ENCODE peak calls at places on chromosomes 7 and 10, in seven cellular contexts. One of them, this sample, is unnamed.

GRCh38 chr10:93445097-93445960 is 36.8 kb downstream of the MYOF start:
- DNase-seq in IMR-90: peak; percentile 98
- DNase-seq in trophoblast cell: peak; percentile 99
- DNase-seq in mesenchymal stem cell: peak; percentile 99
- DNase-seq in H9: peak; percentile 99
- DNase-seq in mesendoderm: peak; percentile 100
- DNase-seq in neuronal stem cell: peak; percentile 91
- DNase-seq in this sample: peak; percentile 84

GRCh38 chr10:78207776-78208175 is 174.1 kb downstream of the RPS24 start:
- DNase-seq in IMR-90: no peak
- DNase-seq in trophoblast cell: no peak
- DNase-seq in mesenchymal stem cell: no peak
- DNase-seq in H9: no peak
- DNase-seq in mesendoderm: no peak
- DNase-seq in neuronal stem cell: no peak
- DNase-seq in this sample: no peak

GRCh38 chr10:22911889-22912762 is 15.7 kb upstream of the ARMC3 start:
- DNase-seq in IMR-90: no peak
- DNase-seq in trophoblast cell: no peak
- DNase-seq in mesenchymal stem cell: peak; percentile 34
- DNase-seq in H9: no peak
- DNase-seq in mesendoderm: no peak
- DNase-seq in neuronal stem cell: no peak
- DNase-seq in this sample: no peak

GRCh38 chr10:110023785-110024184 is 16.0 kb downstream of the ADD3 start:
- DNase-seq in IMR-90: no peak
- DNase-seq in trophoblast cell: no peak
- DNase-seq in mesenchymal stem cell: no peak
- DNase-seq in H9: no peak
- DNase-seq in mesendoderm: no peak
- DNase-seq in neuronal stem cell: no peak
- DNase-seq in this sample: no peak

GRCh38 chr7:131555565-131556054 is 818 bp downstream of the PODXL start:
- DNase-seq in IMR-90: no peak
- DNase-seq in trophoblast cell: no peak
- DNase-seq in mesenchymal stem cell: no peak
- DNase-seq in H9: no peak
- DNase-seq in mesendoderm: no peak
- DNase-seq in neuronal stem cell: no peak
- DNase-seq in this sample: no peak

GRCh38 chr7:130385600-130386066 is 5.3 kb downstream of the CPA1 start:
- DNase-seq in IMR-90: no peak
- DNase-seq in trophoblast cell: no peak
- DNase-seq in mesenchymal stem cell: no peak
- DNase-seq in H9: no peak
- DNase-seq in mesendoderm: no peak
- DNase-seq in neuronal stem cell: no peak
- DNase-seq in this sample: peak; percentile 16

GRCh38 chr7:37035631-37036030 is 311.3 kb upstream of the AOAH start:
- DNase-seq in IMR-90: no peak
- DNase-seq in trophoblast cell: no peak
- DNase-seq in mesenchymal stem cell: no peak
- DNase-seq in H9: no peak
- DNase-seq in mesendoderm: no peak
- DNase-seq in neuronal stem cell: no peak
- DNase-seq in this sample: no peak

GRCh38 chr7:40221836-40222235 is 87.0 kb downstream of the SUGCT start:
- DNase-seq in IMR-90: peak; percentile 92
- DNase-seq in trophoblast cell: peak; percentile 75
- DNase-seq in mesenchymal stem cell: peak; percentile 95
- DNase-seq in H9: no peak
- DNase-seq in mesendoderm: no peak
- DNase-seq in neuronal stem cell: no peak
- DNase-seq in this sample: no peak

GRCh38 chr10:5658871-5659618 is 7.3 kb downstream of the ASB13 start:
- DNase-seq in IMR-90: no peak
- DNase-seq in trophoblast cell: no peak
- DNase-seq in mesenchymal stem cell: no peak
- DNase-seq in H9: peak; percentile 65
- DNase-seq in mesendoderm: peak; percentile 36
- DNase-seq in neuronal stem cell: peak; percentile 33
- DNase-seq in this sample: no peak

GRCh38 chr7:105003875-105004510 is 10.0 kb upstream of the KMT2E start:
- DNase-seq in IMR-90: no peak
- DNase-seq in trophoblast cell: no peak
- DNase-seq in mesenchymal stem cell: no peak
- DNase-seq in H9: no peak
- DNase-seq in mesendoderm: no peak
- DNase-seq in neuronal stem cell: no peak
- DNase-seq in this sample: no peak

GRCh38 chr7:27154901-27155815 is 1.3 kb downstream of the HOXA7 start:
- DNase-seq in IMR-90: no peak
- DNase-seq in trophoblast cell: no peak
- DNase-seq in mesenchymal stem cell: no peak
- DNase-seq in H9: no peak
- DNase-seq in mesendoderm: no peak
- DNase-seq in neuronal stem cell: no peak
- DNase-seq in this sample: peak; percentile 53

GRCh38 chr10:78752708-78753107 is 316.1 kb upstream of the ZMIZ1 start:
- DNase-seq in IMR-90: peak; percentile 10
- DNase-seq in trophoblast cell: no peak
- DNase-seq in mesenchymal stem cell: peak; percentile 50
- DNase-seq in H9: no peak
- DNase-seq in mesendoderm: peak; percentile 87
- DNase-seq in neuronal stem cell: no peak
- DNase-seq in this sample: no peak

GRCh38 chr10:43173120-43173519 is 34.9 kb downstream of the CSGALNACT2 start:
- DNase-seq in IMR-90: no peak
- DNase-seq in trophoblast cell: no peak
- DNase-seq in mesenchymal stem cell: no peak
- DNase-seq in H9: no peak
- DNase-seq in mesendoderm: peak; percentile 59
- DNase-seq in neuronal stem cell: no peak
- DNase-seq in this sample: no peak

GRCh38 chr7:46990761-46991160 is 591.1 kb downstream of the TNS3 start:
- DNase-seq in IMR-90: peak; percentile 55
- DNase-seq in trophoblast cell: no peak
- DNase-seq in mesenchymal stem cell: peak; percentile 41
- DNase-seq in H9: no peak
- DNase-seq in mesendoderm: no peak
- DNase-seq in neuronal stem cell: no peak
- DNase-seq in this sample: no peak

GRCh38 chr7:66840316-66840715 is 80.7 kb upstream of the TMEM248 start:
- DNase-seq in IMR-90: no peak
- DNase-seq in trophoblast cell: no peak
- DNase-seq in mesenchymal stem cell: no peak
- DNase-seq in H9: no peak
- DNase-seq in mesendoderm: no peak
- DNase-seq in neuronal stem cell: no peak
- DNase-seq in this sample: no peak

GRCh38 chr7:105399043-105399725 is 10.5 kb upstream of the SRPK2 start:
- DNase-seq in IMR-90: peak; percentile 52
- DNase-seq in trophoblast cell: no peak
- DNase-seq in mesenchymal stem cell: peak; percentile 35
- DNase-seq in H9: no peak
- DNase-seq in mesendoderm: no peak
- DNase-seq in neuronal stem cell: no peak
- DNase-seq in this sample: no peak

GRCh38 chr7:121547341-121548092 is 151.4 kb upstream of the FAM3C start:
- DNase-seq in IMR-90: peak; percentile 78
- DNase-seq in trophoblast cell: peak; percentile 81
- DNase-seq in mesenchymal stem cell: peak; percentile 72
- DNase-seq in H9: no peak
- DNase-seq in mesendoderm: peak; percentile 57
- DNase-seq in neuronal stem cell: peak; percentile 37
- DNase-seq in this sample: no peak

GRCh38 chr7:66013938-66014337 is 31.9 kb upstream of the GUSB start:
- DNase-seq in IMR-90: peak; percentile 62
- DNase-seq in trophoblast cell: peak; percentile 43
- DNase-seq in mesenchymal stem cell: peak; percentile 72
- DNase-seq in H9: peak; percentile 55
- DNase-seq in mesendoderm: peak; percentile 86
- DNase-seq in neuronal stem cell: peak; percentile 8
- DNase-seq in this sample: peak; percentile 56

GRCh38 chr7:32476816-32477648 is 13.1 kb downstream of the LSM5 start:
- DNase-seq in IMR-90: no peak
- DNase-seq in trophoblast cell: peak; percentile 10
- DNase-seq in mesenchymal stem cell: no peak
- DNase-seq in H9: no peak
- DNase-seq in mesendoderm: peak; percentile 59
- DNase-seq in neuronal stem cell: no peak
- DNase-seq in this sample: no peak

GRCh38 chr7:106757846-106758245 is 96.9 kb upstream of the CCDC71L start:
- DNase-seq in IMR-90: peak; percentile 64
- DNase-seq in trophoblast cell: no peak
- DNase-seq in mesenchymal stem cell: no peak
- DNase-seq in H9: no peak
- DNase-seq in mesendoderm: no peak
- DNase-seq in neuronal stem cell: no peak
- DNase-seq in this sample: no peak

GRCh38 chr7:131076711-131077170 is 250.9 kb upstream of the MKLN1 start:
- DNase-seq in IMR-90: peak; percentile 70
- DNase-seq in trophoblast cell: no peak
- DNase-seq in mesenchymal stem cell: no peak
- DNase-seq in H9: no peak
- DNase-seq in mesendoderm: no peak
- DNase-seq in neuronal stem cell: no peak
- DNase-seq in this sample: no peak

GRCh38 chr10:74306227-74306982 is 155.4 kb downstream of the ADK start:
- DNase-seq in IMR-90: no peak
- DNase-seq in trophoblast cell: no peak
- DNase-seq in mesenchymal stem cell: no peak
- DNase-seq in H9: no peak
- DNase-seq in mesendoderm: no peak
- DNase-seq in neuronal stem cell: no peak
- DNase-seq in this sample: no peak

GRCh38 chr10:98536551-98536950 is 89.8 kb upstream of the HPS1 start:
- DNase-seq in IMR-90: peak; percentile 3
- DNase-seq in trophoblast cell: peak; percentile 8
- DNase-seq in mesenchymal stem cell: peak; percentile 71
- DNase-seq in H9: no peak
- DNase-seq in mesendoderm: no peak
- DNase-seq in neuronal stem cell: no peak
- DNase-seq in this sample: no peak

GRCh38 chr7:44133295-44133694 is 7.8 kb downstream of the MYL7 start:
- DNase-seq in IMR-90: no peak
- DNase-seq in trophoblast cell: no peak
- DNase-seq in mesenchymal stem cell: no peak
- DNase-seq in H9: no peak
- DNase-seq in mesendoderm: no peak
- DNase-seq in neuronal stem cell: no peak
- DNase-seq in this sample: no peak

GRCh38 chr10:79102056-79102874 is 33.5 kb downstream of the ZMIZ1 start:
- DNase-seq in IMR-90: peak; percentile 66
- DNase-seq in trophoblast cell: no peak
- DNase-seq in mesenchymal stem cell: peak; percentile 84
- DNase-seq in H9: no peak
- DNase-seq in mesendoderm: peak; percentile 53
- DNase-seq in neuronal stem cell: no peak
- DNase-seq in this sample: no peak

GRCh38 chr10:4650572-4650971 is 175.4 kb upstream of the AKR1E2 start:
- DNase-seq in IMR-90: peak; percentile 75
- DNase-seq in trophoblast cell: no peak
- DNase-seq in mesenchymal stem cell: peak; percentile 89
- DNase-seq in H9: no peak
- DNase-seq in mesendoderm: no peak
- DNase-seq in neuronal stem cell: no peak
- DNase-seq in this sample: no peak

GRCh38 chr10:27744478-27745379 is 890 bp downstream of the MKX start:
- DNase-seq in IMR-90: peak; percentile 26
- DNase-seq in trophoblast cell: peak; percentile 44
- DNase-seq in mesenchymal stem cell: peak; percentile 27
- DNase-seq in H9: peak; percentile 44
- DNase-seq in mesendoderm: peak; percentile 63
- DNase-seq in neuronal stem cell: no peak
- DNase-seq in this sample: peak; percentile 52

GRCh38 chr10:87059401-87059800 is 35.2 kb downstream of the GLUD1 start:
- DNase-seq in IMR-90: no peak
- DNase-seq in trophoblast cell: peak; percentile 77
- DNase-seq in mesenchymal stem cell: no peak
- DNase-seq in H9: no peak
- DNase-seq in mesendoderm: no peak
- DNase-seq in neuronal stem cell: no peak
- DNase-seq in this sample: no peak
- H2BK120ac ChIP-seq in IMR-90: no peak overlapping the region
- H2BK120ac ChIP-seq in trophoblast cell: no peak overlapping the region
- H2BK120ac ChIP-seq in mesenchymal stem cell: no peak overlapping the region
- H2BK120ac ChIP-seq in H9: no peak overlapping the region
- H2BK120ac ChIP-seq in mesendoderm: no peak overlapping the region
- H2BK120ac ChIP-seq in neuronal stem cell: no peak overlapping the region
- H2BK120ac ChIP-seq in this sample: no peak overlapping the region

GRCh38 chr7:74612015-74612829 is 45.3 kb upstream of the GTF2I start:
- DNase-seq in IMR-90: no peak
- DNase-seq in trophoblast cell: peak; percentile 60
- DNase-seq in mesenchymal stem cell: no peak
- DNase-seq in H9: no peak
- DNase-seq in mesendoderm: peak; percentile 77
- DNase-seq in neuronal stem cell: no peak
- DNase-seq in this sample: no peak
- H2BK120ac ChIP-seq in IMR-90: no peak overlapping the region
- H2BK120ac ChIP-seq in trophoblast cell: no peak overlapping the region
- H2BK120ac ChIP-seq in mesenchymal stem cell: peak overlapping the region; percentile 19
- H2BK120ac ChIP-seq in H9: no peak overlapping the region
- H2BK120ac ChIP-seq in mesendoderm: no peak overlapping the region
- H2BK120ac ChIP-seq in neuronal stem cell: no peak overlapping the region
- H2BK120ac ChIP-seq in this sample: no peak overlapping the region

DNA sequence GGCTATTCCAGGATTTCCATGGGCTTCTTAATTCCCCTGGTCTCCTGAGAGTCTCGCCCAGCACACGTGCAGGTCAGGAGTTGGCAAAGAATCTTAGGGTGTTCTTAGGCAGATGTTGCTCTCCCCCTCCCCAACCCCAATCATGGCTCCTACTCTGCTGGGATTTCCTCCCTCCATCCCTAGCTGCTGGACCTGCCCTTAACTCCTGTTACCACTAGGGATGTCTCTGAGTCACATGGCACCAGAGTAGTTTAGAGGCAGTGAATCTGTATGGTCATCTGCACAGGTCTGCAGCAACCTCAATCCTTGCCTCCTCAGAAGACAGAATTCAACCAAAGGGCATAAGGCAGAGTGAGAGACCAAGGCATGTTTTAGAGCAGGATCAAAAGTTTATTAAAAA is 51.8 kb upstream of the CHST3 start:
- DNase-seq in IMR-90: peak; percentile 12
- DNase-seq in trophoblast cell: no peak
- DNase-seq in mesenchymal stem cell: no peak
- DNase-seq in H9: no peak
- DNase-seq in mesendoderm: peak; percentile 37
- DNase-seq in neuronal stem cell: no peak
- DNase-seq in this sample: no peak
- H2BK120ac ChIP-seq in IMR-90: no peak overlapping the region
- H2BK120ac ChIP-seq in trophoblast cell: no peak overlapping the region
- H2BK120ac ChIP-seq in mesenchymal stem cell: no peak overlapping the region
- H2BK120ac ChIP-seq in H9: no peak overlapping the region
- H2BK120ac ChIP-seq in mesendoderm: no peak overlapping the region
- H2BK120ac ChIP-seq in neuronal stem cell: no peak overlapping the region
- H2BK120ac ChIP-seq in this sample: no peak overlapping the region

DNA sequence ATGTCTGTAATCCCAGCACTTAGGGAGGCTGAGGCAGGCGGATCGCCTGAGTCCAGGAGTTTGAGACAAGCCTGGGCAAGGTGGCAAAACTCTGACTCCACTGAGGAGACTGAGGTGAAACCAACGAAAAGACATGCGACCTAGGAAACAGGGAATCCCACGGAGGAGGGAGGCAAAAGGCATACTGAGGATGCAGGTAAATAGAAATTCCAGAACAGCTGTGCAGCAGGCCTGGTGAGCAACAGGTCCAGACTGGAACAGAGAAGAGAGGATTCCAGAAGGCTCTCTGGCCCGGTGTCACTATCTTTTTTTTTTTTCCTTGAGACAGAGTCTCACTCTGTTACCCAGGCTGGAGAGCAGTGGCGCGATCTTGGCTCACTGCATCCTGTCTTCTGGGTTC is 7.3 kb downstream of the KLRG2 start:
- DNase-seq in IMR-90: no peak
- DNase-seq in trophoblast cell: no peak
- DNase-seq in mesenchymal stem cell: no peak
- DNase-seq in H9: no peak
- DNase-seq in mesendoderm: no peak
- DNase-seq in neuronal stem cell: no peak
- DNase-seq in this sample: no peak
- H2BK120ac ChIP-seq in IMR-90: no peak overlapping the region
- H2BK120ac ChIP-seq in trophoblast cell: no peak overlapping the region
- H2BK120ac ChIP-seq in mesenchymal stem cell: no peak overlapping the region
- H2BK120ac ChIP-seq in H9: no peak overlapping the region
- H2BK120ac ChIP-seq in mesendoderm: no peak overlapping the region
- H2BK120ac ChIP-seq in neuronal stem cell: no peak overlapping the region
- H2BK120ac ChIP-seq in this sample: no peak overlapping the region

This sample was measured in H1.